ENCODE peak calls at places on chromosomes 5 and 9, in seven cellular contexts. M is CD4-positive, alpha-beta T cell; Z is heart right ventricle; R is HCT116; E is effector memory CD8-positive, alpha-beta T cell; P is T-cell; A is left lobe of liver. J is an unnamed sample.

GRCh38 chr9:4066682-4067081 is 233.2 kb downstream of the GLIS3 start:
- ATAC-seq in M (no peak), Z (no peak), R (no peak), E (no peak), P (no peak), A (peak; percentile 55), J (no peak)

GRCh38 chr5:72284674-72285424 is 35.2 kb downstream of the MRPS27 start:
- ATAC-seq in M (no peak), Z (no peak), R (no peak), E (no peak), P (no peak), A (no peak), J (no peak)

GRCh38 chr9:37747271-37747753 is 6.3 kb upstream of the TRMT10B start:
- ATAC-seq in M (peak; percentile 97), Z (no peak), R (peak; percentile 96), E (peak; percentile 86), P (peak; percentile 89), A (peak; percentile 98), J (peak; percentile 81)

GRCh38 chr9:113401027-113401792 is at the start of gene ALAD:
- ATAC-seq in M (peak; percentile 98), Z (peak; percentile 99), R (peak; percentile 96), E (peak; percentile 97), P (peak; percentile 99), A (peak; percentile 92), J (peak; percentile 98)

GRCh38 chr5:148469446-148470062 is 85.8 kb downstream of the FBXO38 start:
- ATAC-seq in M (no peak), Z (peak; percentile 84), R (no peak), E (no peak), P (no peak), A (peak; percentile 92), J (no peak)

GRCh38 chr9:129276486-129277260 is 98.6 kb upstream of the IER5L start:
- ATAC-seq in M (no peak), Z (no peak), R (no peak), E (no peak), P (no peak), A (no peak), J (no peak)

GRCh38 chr9:94577036-94577435 is 16.6 kb downstream of the FBP2 start:
- ATAC-seq in M (no peak), Z (no peak), R (no peak), E (no peak), P (no peak), A (peak; percentile 10), J (no peak)

GRCh38 chr9:131193051-131193450 is 67.7 kb downstream of the NUP214 start:
- ATAC-seq in M (no peak), Z (no peak), R (no peak), E (no peak), P (no peak), A (no peak), J (no peak)

GRCh38 chr5:168965638-168966037 is 335.3 kb downstream of the SLIT3 start:
- ATAC-seq in M (no peak), Z (no peak), R (no peak), E (no peak), P (no peak), A (no peak), J (no peak)

GRCh38 chr5:163005949-163006348 is 431.4 kb upstream of the CCNG1 start:
- ATAC-seq in M (no peak), Z (no peak), R (no peak), E (no peak), P (no peak), A (no peak), J (no peak)

GRCh38 chr9:120593955-120594277 is 13.9 kb upstream of the CDK5RAP2 start:
- ATAC-seq in M (no peak), Z (no peak), R (no peak), E (no peak), P (no peak), A (no peak), J (no peak)

GRCh38 chr5:10434392-10434791 is 7.3 kb upstream of the ROPN1L start:
- ATAC-seq in M (no peak), Z (no peak), R (no peak), E (no peak), P (no peak), A (no peak), J (peak; percentile 64)

GRCh38 chr5:78719504-78720233 is 71.1 kb upstream of the LHFPL2 start:
- ATAC-seq in M (no peak), Z (no peak), R (no peak), E (no peak), P (no peak), A (no peak), J (no peak)

GRCh38 chr5:177539411-177539810 is 15.0 kb downstream of the FAM193B start:
- ATAC-seq in M (no peak), Z (peak; percentile 34), R (no peak), E (no peak), P (no peak), A (no peak), J (no peak)

GRCh38 chr9:93057703-93058356 is 671 bp upstream of the SUSD3 start:
- ATAC-seq in M (peak; percentile 18), Z (no peak), R (peak; percentile 27), E (peak; percentile 62), P (peak; percentile 10), A (peak; percentile 4), J (peak; percentile 2)

GRCh38 chr9:107547772-107548297 is 58.3 kb upstream of the KLF4 start:
- ATAC-seq in M (no peak), Z (no peak), R (no peak), E (no peak), P (no peak), A (peak; percentile 29), J (no peak)

GRCh38 chr9:5762421-5762820 is 70.5 kb downstream of the ERMP1 start:
- ATAC-seq in M (no peak), Z (no peak), R (no peak), E (no peak), P (no peak), A (no peak), J (no peak)

GRCh38 chr5:42573386-42573785 is 150.1 kb downstream of the GHR start:
- ATAC-seq in M (no peak), Z (no peak), R (no peak), E (no peak), P (no peak), A (peak; percentile 83), J (no peak)

GRCh38 chr5:5374034-5374715 is 48.3 kb upstream of the ICE1 start:
- ATAC-seq in M (no peak), Z (no peak), R (no peak), E (no peak), P (no peak), A (no peak), J (no peak)

GRCh38 chr9:36566813-36567217 is 5.9 kb upstream of the MELK start:
- ATAC-seq in M (no peak), Z (peak; percentile 86), R (peak; percentile 74), E (no peak), P (no peak), A (no peak), J (no peak)

GRCh38 chr9:20940447-20941176 is 90.8 kb downstream of the HACD4 start:
- ATAC-seq in M (peak; percentile 17), Z (no peak), R (peak; percentile 54), E (peak; percentile 26), P (peak; percentile 16), A (no peak), J (peak; percentile 44)

GRCh38 chr9:77648458-77649108 is 461 bp upstream of the GNA14 start:
- ATAC-seq in M (no peak), Z (peak; percentile 76), R (no peak), E (no peak), P (no peak), A (peak; percentile 89), J (no peak)

J was measured in activated T-helper 17 cell treated with anti-CD3 and anti-CD28 coated beads, Interleukin-2, amount 50 U/mL, for 72 hours.